ENCODE peak calls at places on chromosomes 7 and 10, in six cellular contexts. One of them, this sample, is unnamed.

GRCh38 chr7:134297489-134297888 is 19.2 kb downstream of the SLC35B4 start:
- DNase-seq in T-helper 2 cell: no peak
- DNase-seq in lung microvascular endothelial cell: no peak
- DNase-seq in OCI-M1: no peak
- DNase-seq in RWPE1: no peak
- DNase-seq in KBM-7: no peak
- DNase-seq in this sample: no peak

GRCh38 chr7:66138994-66139752 is 24.5 kb downstream of the CRCP start:
- DNase-seq in T-helper 2 cell: no peak
- DNase-seq in lung microvascular endothelial cell: peak
- DNase-seq in OCI-M1: no peak
- DNase-seq in RWPE1: no peak
- DNase-seq in KBM-7: no peak
- DNase-seq in this sample: no peak

GRCh38 chr10:129884390-129884779 is 79.7 kb downstream of the EBF3 start:
- DNase-seq in T-helper 2 cell: no peak
- DNase-seq in lung microvascular endothelial cell: no peak
- DNase-seq in OCI-M1: no peak
- DNase-seq in RWPE1: no peak
- DNase-seq in KBM-7: no peak
- DNase-seq in this sample: no peak

GRCh38 chr7:25776737-25777109 is 375.3 kb upstream of the NFE2L3 start:
- DNase-seq in T-helper 2 cell: no peak
- DNase-seq in lung microvascular endothelial cell: no peak
- DNase-seq in OCI-M1: no peak
- DNase-seq in RWPE1: no peak
- DNase-seq in KBM-7: no peak
- DNase-seq in this sample: no peak

GRCh38 chr7:2821842-2822507 is 22.1 kb downstream of the GNA12 start:
- DNase-seq in T-helper 2 cell: no peak
- DNase-seq in lung microvascular endothelial cell: peak
- DNase-seq in OCI-M1: no peak
- DNase-seq in RWPE1: peak
- DNase-seq in KBM-7: no peak
- DNase-seq in this sample: peak

GRCh38 chr7:504221-505081 is 15.2 kb downstream of the PDGFA start:
- DNase-seq in T-helper 2 cell: no peak
- DNase-seq in lung microvascular endothelial cell: no peak
- DNase-seq in OCI-M1: no peak
- DNase-seq in RWPE1: no peak
- DNase-seq in KBM-7: no peak
- DNase-seq in this sample: no peak

GRCh38 chr10:67666416-67667043 is 29.5 kb downstream of the CTNNA3 start:
- DNase-seq in T-helper 2 cell: no peak
- DNase-seq in lung microvascular endothelial cell: peak
- DNase-seq in OCI-M1: peak
- DNase-seq in RWPE1: peak
- DNase-seq in KBM-7: peak
- DNase-seq in this sample: no peak

GRCh38 chr7:68279827-68280400 is 1283.3 kb downstream of the TYW1 start:
- DNase-seq in T-helper 2 cell: no peak
- DNase-seq in lung microvascular endothelial cell: no peak
- DNase-seq in OCI-M1: no peak
- DNase-seq in RWPE1: no peak
- DNase-seq in KBM-7: no peak
- DNase-seq in this sample: no peak

GRCh38 chr10:121355161-121355560 is 243.1 kb downstream of the FGFR2 start:
- DNase-seq in T-helper 2 cell: no peak
- DNase-seq in lung microvascular endothelial cell: no peak
- DNase-seq in OCI-M1: no peak
- DNase-seq in RWPE1: no peak
- DNase-seq in KBM-7: no peak
- DNase-seq in this sample: no peak

GRCh38 chr7:117666019-117666418 is 186.2 kb downstream of the CFTR start:
- DNase-seq in T-helper 2 cell: no peak
- DNase-seq in lung microvascular endothelial cell: no peak
- DNase-seq in OCI-M1: no peak
- DNase-seq in RWPE1: no peak
- DNase-seq in KBM-7: no peak
- DNase-seq in this sample: no peak

GRCh38 chr10:23505797-23506465 is 67.1 kb downstream of the OTUD1 start:
- DNase-seq in T-helper 2 cell: no peak
- DNase-seq in lung microvascular endothelial cell: no peak
- DNase-seq in OCI-M1: peak
- DNase-seq in RWPE1: no peak
- DNase-seq in KBM-7: no peak
- DNase-seq in this sample: no peak

GRCh38 chr10:99224766-99225165 is 10.9 kb downstream of the HPSE2 start:
- DNase-seq in T-helper 2 cell: no peak
- DNase-seq in lung microvascular endothelial cell: no peak
- DNase-seq in OCI-M1: no peak
- DNase-seq in RWPE1: no peak
- DNase-seq in KBM-7: no peak
- DNase-seq in this sample: no peak

GRCh38 chr7:2551418-2551817 is 3.9 kb downstream of the BRAT1 start:
- DNase-seq in T-helper 2 cell: no peak
- DNase-seq in lung microvascular endothelial cell: no peak
- DNase-seq in OCI-M1: no peak
- DNase-seq in RWPE1: no peak
- DNase-seq in KBM-7: no peak
- DNase-seq in this sample: no peak

GRCh38 chr10:76308946-76309529 is 877.6 kb downstream of the LRMDA start:
- DNase-seq in T-helper 2 cell: no peak
- DNase-seq in lung microvascular endothelial cell: no peak
- DNase-seq in OCI-M1: no peak
- DNase-seq in RWPE1: no peak
- DNase-seq in KBM-7: no peak
- DNase-seq in this sample: no peak

GRCh38 chr7:134676743-134677142 is 30.1 kb downstream of the BPGM start:
- DNase-seq in T-helper 2 cell: no peak
- DNase-seq in lung microvascular endothelial cell: no peak
- DNase-seq in OCI-M1: no peak
- DNase-seq in RWPE1: no peak
- DNase-seq in KBM-7: no peak
- DNase-seq in this sample: no peak

GRCh38 chr10:94052901-94053638 is 59.3 kb downstream of the PLCE1 start:
- DNase-seq in T-helper 2 cell: no peak
- DNase-seq in lung microvascular endothelial cell: no peak
- DNase-seq in OCI-M1: no peak
- DNase-seq in RWPE1: no peak
- DNase-seq in KBM-7: no peak
- DNase-seq in this sample: no peak

GRCh38 chr10:123429631-123430257 is 236.4 kb upstream of the GPR26 start:
- DNase-seq in T-helper 2 cell: no peak
- DNase-seq in lung microvascular endothelial cell: no peak
- DNase-seq in OCI-M1: no peak
- DNase-seq in RWPE1: no peak
- DNase-seq in KBM-7: no peak
- DNase-seq in this sample: no peak

GRCh38 chr10:4242561-4243035 is 457.6 kb upstream of the KLF6 start:
- DNase-seq in T-helper 2 cell: no peak
- DNase-seq in lung microvascular endothelial cell: peak
- DNase-seq in OCI-M1: no peak
- DNase-seq in RWPE1: no peak
- DNase-seq in KBM-7: no peak
- DNase-seq in this sample: no peak

GRCh38 chr10:132540456-132540855 is 2.9 kb downstream of the INPP5A start:
- DNase-seq in T-helper 2 cell: no peak
- DNase-seq in lung microvascular endothelial cell: no peak
- DNase-seq in OCI-M1: no peak
- DNase-seq in RWPE1: no peak
- DNase-seq in KBM-7: no peak
- DNase-seq in this sample: no peak

GRCh38 chr10:95291634-95292039 is 834 bp upstream of the PDLIM1 start:
- DNase-seq in T-helper 2 cell: no peak
- DNase-seq in lung microvascular endothelial cell: no peak
- DNase-seq in OCI-M1: no peak
- DNase-seq in RWPE1: no peak
- DNase-seq in KBM-7: no peak
- DNase-seq in this sample: no peak

GRCh38 chr7:2099036-2099957 is 133.4 kb downstream of the MAD1L1 start:
- DNase-seq in T-helper 2 cell: no peak
- DNase-seq in lung microvascular endothelial cell: no peak
- DNase-seq in OCI-M1: no peak
- DNase-seq in RWPE1: no peak
- DNase-seq in KBM-7: peak
- DNase-seq in this sample: peak

GRCh38 chr10:112526130-112526529 is 79.1 kb downstream of the VTI1A start:
- DNase-seq in T-helper 2 cell: no peak
- DNase-seq in lung microvascular endothelial cell: no peak
- DNase-seq in OCI-M1: no peak
- DNase-seq in RWPE1: peak
- DNase-seq in KBM-7: no peak
- DNase-seq in this sample: no peak

GRCh38 chr10:62616885-62617635 is 187.5 kb upstream of the ADO start:
- DNase-seq in T-helper 2 cell: no peak
- DNase-seq in lung microvascular endothelial cell: peak
- DNase-seq in OCI-M1: peak
- DNase-seq in RWPE1: no peak
- DNase-seq in KBM-7: peak
- DNase-seq in this sample: no peak

GRCh38 chr10:103847909-103848468 is 7.4 kb downstream of the SH3PXD2A start:
- DNase-seq in T-helper 2 cell: no peak
- DNase-seq in lung microvascular endothelial cell: no peak
- DNase-seq in OCI-M1: no peak
- DNase-seq in RWPE1: no peak
- DNase-seq in KBM-7: peak
- DNase-seq in this sample: no peak

GRCh38 chr7:105587899-105588690 is 6.8 kb upstream of the EFCAB10 start:
- DNase-seq in T-helper 2 cell: no peak
- DNase-seq in lung microvascular endothelial cell: no peak
- DNase-seq in OCI-M1: no peak
- DNase-seq in RWPE1: no peak
- DNase-seq in KBM-7: peak
- DNase-seq in this sample: no peak

GRCh38 chr10:8435186-8436055 is 380.9 kb downstream of the GATA3 start:
- DNase-seq in T-helper 2 cell: no peak
- DNase-seq in lung microvascular endothelial cell: no peak
- DNase-seq in OCI-M1: no peak
- DNase-seq in RWPE1: peak
- DNase-seq in KBM-7: no peak
- DNase-seq in this sample: no peak

GRCh38 chr7:87739306-87739705 is 111.1 kb downstream of the RUNDC3B start:
- DNase-seq in T-helper 2 cell: no peak
- DNase-seq in lung microvascular endothelial cell: no peak
- DNase-seq in OCI-M1: no peak
- DNase-seq in RWPE1: no peak
- DNase-seq in KBM-7: no peak
- DNase-seq in this sample: no peak

GRCh38 chr10:34766256-34766580 is 48.9 kb downstream of the PARD3 start:
- DNase-seq in T-helper 2 cell: no peak
- DNase-seq in lung microvascular endothelial cell: no peak
- DNase-seq in OCI-M1: no peak
- DNase-seq in RWPE1: no peak
- DNase-seq in KBM-7: peak
- DNase-seq in this sample: no peak

This sample was measured in stimulated activated naive B cell treated with anti-CD40 and anti-IgM and Interleukin-4, amounts not matched to agents 10 μg/mL and 1 μg/mL and 100 μg/mL, for 72 hours.